ENCODE peak calls at places on chromosomes 5 and 9, in six cellular contexts. M is GM12878, V is Panc1, Y is HCT116, Z is HepG2, K is upper lobe of left lung. I is an unnamed sample.

GRCh38 chr5:78920604-78921003 is 64.5 kb downstream of the ARSB start:
- ATAC-seq in M (no peak), V (peak; percentile 71), Y (peak; percentile 67), Z (no peak), K (no peak), I (no peak)

GRCh38 chr9:3971391-3972082 is 328.3 kb downstream of the GLIS3 start:
- ATAC-seq in M (no peak), V (no peak), Y (no peak), Z (no peak), K (no peak), I (no peak)

GRCh38 chr9:96048954-96049831 is 173.7 kb downstream of the ERCC6L2 start:
- ATAC-seq in M (no peak), V (no peak), Y (no peak), Z (peak; percentile 15), K (peak; percentile 16), I (peak; percentile 48)

GRCh38 chr9:27625751-27626628 is 52.7 kb upstream of the C9orf72 start:
- ATAC-seq in M (no peak), V (peak; percentile 56), Y (no peak), Z (no peak), K (no peak), I (no peak)

GRCh38 chr5:25064306-25064705 is 419.5 kb upstream of the CDH10 start:
- ATAC-seq in M (no peak), V (no peak), Y (no peak), Z (no peak), K (no peak), I (no peak)

GRCh38 chr5:55258339-55258738 is 24.9 kb upstream of the CCNO start:
- ATAC-seq in M (no peak), V (no peak), Y (no peak), Z (no peak), K (no peak), I (no peak)

GRCh38 chr5:78574157-78574673 is 74.4 kb downstream of the LHFPL2 start:
- ATAC-seq in M (peak; percentile 71), V (no peak), Y (no peak), Z (peak; percentile 82), K (peak; percentile 58), I (no peak)

GRCh38 chr9:93950619-93951601 is 4.2 kb downstream of the BARX1 start:
- ATAC-seq in M (no peak), V (no peak), Y (no peak), Z (peak; percentile 41), K (peak; percentile 50), I (no peak)

GRCh38 chr9:136152543-136152866 is 33.8 kb upstream of the TMEM250 start:
- ATAC-seq in M (no peak), V (peak; percentile 36), Y (no peak), Z (peak; percentile 31), K (no peak), I (no peak)

GRCh38 chr5:3825888-3826465 is 230.3 kb downstream of the IRX1 start:
- ATAC-seq in M (no peak), V (no peak), Y (no peak), Z (no peak), K (no peak), I (no peak)

GRCh38 chr5:66881475-66882161 is 285.4 kb downstream of the MAST4 start:
- ATAC-seq in M (no peak), V (no peak), Y (no peak), Z (no peak), K (peak; percentile 51), I (no peak)

GRCh38 chr5:168020522-168021294 is 270.7 kb upstream of the WWC1 start:
- ATAC-seq in M (no peak), V (no peak), Y (no peak), Z (no peak), K (no peak), I (no peak)

GRCh38 chr9:22693151-22693550 is 246.5 kb downstream of the DMRTA1 start:
- ATAC-seq in M (no peak), V (no peak), Y (no peak), Z (no peak), K (no peak), I (no peak)

GRCh38 chr5:59800375-59800893 is 93.1 kb downstream of the PDE4D start:
- ATAC-seq in M (no peak), V (peak; percentile 35), Y (no peak), Z (no peak), K (no peak), I (peak; percentile 19)

GRCh38 chr9:13139641-13140171 is 139.8 kb downstream of the MPDZ start:
- ATAC-seq in M (no peak), V (no peak), Y (no peak), Z (no peak), K (no peak), I (no peak)

GRCh38 chr9:38651400-38652042 is 31.1 kb upstream of the ANKRD18A start:
- ATAC-seq in M (peak; percentile 78), V (no peak), Y (no peak), Z (no peak), K (no peak), I (no peak)

GRCh38 chr9:98873535-98874432 is 66.3 kb downstream of the GALNT12 start:
- ATAC-seq in M (no peak), V (no peak), Y (no peak), Z (no peak), K (peak; percentile 36), I (peak; percentile 55)

GRCh38 chr9:131799177-131799823 is 59.4 kb upstream of the RAPGEF1 start:
- ATAC-seq in M (peak; percentile 60), V (no peak), Y (peak; percentile 66), Z (peak; percentile 80), K (peak; percentile 43), I (no peak)

GRCh38 chr5:176400382-176401156 is 12.0 kb downstream of the HIGD2A start:
- ATAC-seq in M (no peak), V (no peak), Y (peak; percentile 77), Z (no peak), K (peak; percentile 21), I (no peak)

GRCh38 chr9:136519263-136520052 is 26.4 kb downstream of the NOTCH1 start:
- ATAC-seq in M (no peak), V (no peak), Y (no peak), Z (no peak), K (no peak), I (no peak)

GRCh38 chr5:15977851-15978250 is 201.7 kb downstream of the MARCHF11 start:
- ATAC-seq in M (no peak), V (no peak), Y (no peak), Z (no peak), K (no peak), I (no peak)

GRCh38 chr9:23829580-23830458 is 3.8 kb upstream of the ELAVL2 start:
- ATAC-seq in M (peak; percentile 4), V (no peak), Y (no peak), Z (no peak), K (no peak), I (no peak)

GRCh38 chr5:67156976-67157583 is 39.5 kb downstream of the CD180 start:
- ATAC-seq in M (peak; percentile 85), V (peak; percentile 78), Y (peak; percentile 89), Z (peak; percentile 71), K (peak; percentile 59), I (no peak)

GRCh38 chr5:135391869-135392255 is 7.2 kb downstream of the MACROH2A1 start:
- ATAC-seq in M (no peak), V (no peak), Y (no peak), Z (no peak), K (peak; percentile 55), I (peak; percentile 63)

GRCh38 chr5:169848271-169848670 is 132.0 kb downstream of the INSYN2B start:
- ATAC-seq in M (no peak), V (no peak), Y (no peak), Z (no peak), K (no peak), I (no peak)

GRCh38 chr5:54603372-54603771 is 85.8 kb downstream of the SNX18 start:
- ATAC-seq in M (no peak), V (no peak), Y (no peak), Z (no peak), K (peak; percentile 53), I (no peak)

GRCh38 chr5:139844472-139845145 is 49.0 kb downstream of the PSD2 start:
- ATAC-seq in M (peak; percentile 82), V (peak; percentile 89), Y (peak; percentile 74), Z (peak; percentile 84), K (peak; percentile 50), I (peak; percentile 40)

GRCh38 chr5:135024956-135025729 is 8.9 kb downstream of the PITX1 start:
- ATAC-seq in M (no peak), V (no peak), Y (peak; percentile 82), Z (peak; percentile 9), K (no peak), I (no peak)

GRCh38 chr5:42993516-42994284 is 46.4 kb downstream of the ANXA2R start:
- ATAC-seq in M (peak; percentile 24), V (no peak), Y (no peak), Z (no peak), K (peak; percentile 51), I (no peak)

GRCh38 chr5:179060116-179061008 is at the start of gene ZNF354C:
- ATAC-seq in M (no peak), V (peak; percentile 96), Y (no peak), Z (no peak), K (peak; percentile 99), I (peak; percentile 97)
- H3K4me3 ChIP-seq in M (no peak within 1 kb of the TSS), V (peak within 1 kb of the TSS; percentile 58), Y (no peak within 1 kb of the TSS), Z (no peak within 1 kb of the TSS), K (peak within 1 kb of the TSS; percentile 72), I (peak within 1 kb of the TSS; percentile 90)

GRCh38 chr5:179400020-179400419 is 54.8 kb upstream of the ADAMTS2 start:
- ATAC-seq in M (no peak), V (no peak), Y (no peak), Z (no peak), K (no peak), I (no peak)
- TF ChIP-seq POLR2AphosphoS5 in M (no peak), V (no peak), Y (no peak), Z (no peak), K (no peak), I (no peak)

DNA sequence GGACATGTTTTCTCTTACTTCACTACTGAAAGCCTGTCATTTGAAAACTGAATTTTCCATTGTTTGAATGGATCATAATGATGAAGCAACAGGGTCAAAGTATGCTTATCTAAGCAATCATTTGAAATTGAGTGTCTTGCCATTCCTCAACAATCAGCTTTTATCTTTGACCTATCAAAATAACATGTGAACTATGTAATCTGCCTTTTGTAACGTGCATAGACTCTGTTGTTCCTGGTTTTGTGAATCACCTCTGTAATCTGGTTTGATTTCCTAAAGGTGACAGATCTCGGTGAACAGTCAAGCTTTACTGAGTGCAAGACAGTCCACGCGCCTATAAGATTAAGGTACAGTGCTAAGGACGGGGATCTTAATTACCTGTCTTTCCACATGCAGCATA is 3.3 kb downstream of the MEF2C start:
- ATAC-seq in M (peak; percentile 35), V (no peak), Y (no peak), Z (no peak), K (no peak), I (no peak)
- H3K4me3 ChIP-seq in M (peak overlapping the region; percentile 67), V (peak overlapping the region; percentile 19), Y (no peak overlapping the region), Z (no peak overlapping the region), K (peak overlapping the region; percentile 67), I (peak overlapping the region; percentile 79)

GRCh38 chr5:151284392-151284967 is 19.1 kb downstream of the SLC36A3 start:
- ATAC-seq in M (peak; percentile 64), V (no peak), Y (peak; percentile 72), Z (no peak), K (no peak), I (no peak)

GRCh38 chr5:151285683-151286082 is 17.9 kb downstream of the SLC36A3 start:
- ATAC-seq in M (no peak), V (no peak), Y (no peak), Z (no peak), K (no peak), I (no peak)

GRCh38 chr5:151286246-151286645 is 17.3 kb downstream of the SLC36A3 start:
- ATAC-seq in M (no peak), V (no peak), Y (no peak), Z (no peak), K (no peak), I (no peak)

GRCh38 chr5:151283120-151283825 is 20.3 kb downstream of the SLC36A3 start:
- ATAC-seq in M (no peak), V (no peak), Y (no peak), Z (no peak), K (no peak), I (no peak)

GRCh38 chr5:151288180-151288579 is 15.4 kb downstream of the SLC36A3 start:
- ATAC-seq in M (peak; percentile 83), V (peak; percentile 34), Y (peak; percentile 85), Z (peak; percentile 72), K (no peak), I (no peak)
- TF ChIP-seq POLR2AphosphoS5 in M (no peak), V (no peak), Y (peak; percentile 23), Z (no peak), K (no peak), I (no peak)

I was measured in gastroesophageal sphincter.